ENCODE peak calls at places on chromosomes 7 and 10, in nine cellular contexts. One of them, this sample, is unnamed.

GRCh38 chr7:137935849-137936508 is 65.9 kb downstream of the CREB3L2 start:
- DNase-seq in GM12892: no peak
- DNase-seq in body of pancreas: no peak
- DNase-seq in tibial nerve: peak; percentile 48
- DNase-seq in heart left ventricle: no peak
- DNase-seq in transverse colon: peak; percentile 45
- DNase-seq in A549: no peak
- DNase-seq in HCT116: no peak
- DNase-seq in adrenal gland: no peak
- DNase-seq in this sample: no peak

GRCh38 chr7:137820156-137820555 is 26.6 kb downstream of the DGKI start:
- DNase-seq in tibial nerve: no peak
- DNase-seq in A549: no peak
- DNase-seq in transverse colon: no peak
- DNase-seq in body of pancreas: no peak
- DNase-seq in adrenal gland: no peak
- DNase-seq in HCT116: no peak
- DNase-seq in GM12892: no peak
- DNase-seq in heart left ventricle: no peak
- DNase-seq in this sample: no peak

GRCh38 chr7:100799037-100799896 is 28.1 kb downstream of the EPHB4 start:
- DNase-seq in transverse colon: peak; percentile 73
- DNase-seq in A549: peak; percentile 81
- DNase-seq in HCT116: no peak
- DNase-seq in heart left ventricle: no peak
- DNase-seq in tibial nerve: peak; percentile 59
- DNase-seq in body of pancreas: peak; percentile 79
- DNase-seq in adrenal gland: peak; percentile 75
- DNase-seq in GM12892: no peak
- DNase-seq in this sample: peak; percentile 47

GRCh38 chr7:55458351-55458750 is 93.2 kb downstream of the LANCL2 start:
- DNase-seq in heart left ventricle: no peak
- DNase-seq in GM12892: no peak
- DNase-seq in A549: no peak
- DNase-seq in tibial nerve: no peak
- DNase-seq in adrenal gland: no peak
- DNase-seq in HCT116: no peak
- DNase-seq in transverse colon: no peak
- DNase-seq in body of pancreas: no peak
- DNase-seq in this sample: no peak

GRCh38 chr7:514651-515598 is 4.7 kb downstream of the PDGFA start:
- DNase-seq in A549: no peak
- DNase-seq in heart left ventricle: no peak
- DNase-seq in tibial nerve: no peak
- DNase-seq in adrenal gland: no peak
- DNase-seq in body of pancreas: peak; percentile 71
- DNase-seq in GM12892: no peak
- DNase-seq in transverse colon: peak; percentile 78
- DNase-seq in HCT116: no peak
- DNase-seq in this sample: peak; percentile 97

GRCh38 chr7:135991322-135991721 is 14.2 kb upstream of the MTPN start:
- DNase-seq in adrenal gland: no peak
- DNase-seq in tibial nerve: no peak
- DNase-seq in body of pancreas: no peak
- DNase-seq in A549: no peak
- DNase-seq in GM12892: no peak
- DNase-seq in transverse colon: no peak
- DNase-seq in heart left ventricle: no peak
- DNase-seq in HCT116: no peak
- DNase-seq in this sample: no peak

GRCh38 chr7:24455813-24456525 is 117.3 kb upstream of the PALS2 start:
- DNase-seq in heart left ventricle: no peak
- DNase-seq in body of pancreas: no peak
- DNase-seq in tibial nerve: no peak
- DNase-seq in A549: no peak
- DNase-seq in GM12892: no peak
- DNase-seq in HCT116: no peak
- DNase-seq in adrenal gland: no peak
- DNase-seq in transverse colon: no peak
- DNase-seq in this sample: no peak

GRCh38 chr7:113128028-113128427 is 9.7 kb upstream of the SMIM30 start:
- DNase-seq in transverse colon: no peak
- DNase-seq in body of pancreas: no peak
- DNase-seq in GM12892: no peak
- DNase-seq in tibial nerve: no peak
- DNase-seq in heart left ventricle: no peak
- DNase-seq in adrenal gland: no peak
- DNase-seq in A549: no peak
- DNase-seq in HCT116: no peak
- DNase-seq in this sample: no peak

GRCh38 chr10:74047871-74048270 is 50.0 kb downstream of the VCL start:
- DNase-seq in adrenal gland: no peak
- DNase-seq in A549: no peak
- DNase-seq in tibial nerve: no peak
- DNase-seq in HCT116: no peak
- DNase-seq in GM12892: no peak
- DNase-seq in body of pancreas: peak; percentile 12
- DNase-seq in heart left ventricle: no peak
- DNase-seq in transverse colon: no peak
- DNase-seq in this sample: no peak

GRCh38 chr7:9822458-9823290 is 1151.0 kb upstream of the PHF14 start:
- DNase-seq in tibial nerve: no peak
- DNase-seq in body of pancreas: no peak
- DNase-seq in GM12892: no peak
- DNase-seq in HCT116: no peak
- DNase-seq in A549: no peak
- DNase-seq in heart left ventricle: peak; percentile 47
- DNase-seq in transverse colon: no peak
- DNase-seq in adrenal gland: no peak
- DNase-seq in this sample: no peak

GRCh38 chr10:23364378-23364777 is 19.8 kb upstream of the C10orf67 start:
- DNase-seq in transverse colon: no peak
- DNase-seq in A549: no peak
- DNase-seq in body of pancreas: no peak
- DNase-seq in adrenal gland: no peak
- DNase-seq in HCT116: no peak
- DNase-seq in GM12892: no peak
- DNase-seq in heart left ventricle: no peak
- DNase-seq in tibial nerve: no peak
- DNase-seq in this sample: no peak

GRCh38 chr7:150944066-150945042 is 33.8 kb downstream of the KCNH2 start:
- DNase-seq in A549: no peak
- DNase-seq in adrenal gland: no peak
- DNase-seq in transverse colon: no peak
- DNase-seq in heart left ventricle: no peak
- DNase-seq in GM12892: no peak
- DNase-seq in HCT116: no peak
- DNase-seq in body of pancreas: no peak
- DNase-seq in tibial nerve: no peak
- DNase-seq in this sample: no peak
- TF ChIP-seq POLR2A in A549: no peak
- TF ChIP-seq POLR2A in adrenal gland: no peak
- TF ChIP-seq POLR2A in transverse colon: no peak
- TF ChIP-seq POLR2A in heart left ventricle: no peak
- TF ChIP-seq POLR2A in GM12892: no peak
- TF ChIP-seq POLR2A in HCT116: no peak
- TF ChIP-seq POLR2A in body of pancreas: no peak
- TF ChIP-seq POLR2A in tibial nerve: no peak
- TF ChIP-seq POLR2A in this sample: no peak

GRCh38 chr7:14341200-14341599 is 351.7 kb upstream of the ETV1 start:
- DNase-seq in heart left ventricle: no peak
- DNase-seq in tibial nerve: no peak
- DNase-seq in HCT116: no peak
- DNase-seq in body of pancreas: no peak
- DNase-seq in transverse colon: no peak
- DNase-seq in GM12892: no peak
- DNase-seq in adrenal gland: no peak
- DNase-seq in A549: no peak
- DNase-seq in this sample: no peak

GRCh38 chr7:14336256-14336655 is 346.8 kb upstream of the ETV1 start:
- DNase-seq in body of pancreas: no peak
- DNase-seq in heart left ventricle: no peak
- DNase-seq in GM12892: no peak
- DNase-seq in tibial nerve: no peak
- DNase-seq in HCT116: no peak
- DNase-seq in adrenal gland: no peak
- DNase-seq in A549: no peak
- DNase-seq in transverse colon: no peak
- DNase-seq in this sample: no peak

DNA sequence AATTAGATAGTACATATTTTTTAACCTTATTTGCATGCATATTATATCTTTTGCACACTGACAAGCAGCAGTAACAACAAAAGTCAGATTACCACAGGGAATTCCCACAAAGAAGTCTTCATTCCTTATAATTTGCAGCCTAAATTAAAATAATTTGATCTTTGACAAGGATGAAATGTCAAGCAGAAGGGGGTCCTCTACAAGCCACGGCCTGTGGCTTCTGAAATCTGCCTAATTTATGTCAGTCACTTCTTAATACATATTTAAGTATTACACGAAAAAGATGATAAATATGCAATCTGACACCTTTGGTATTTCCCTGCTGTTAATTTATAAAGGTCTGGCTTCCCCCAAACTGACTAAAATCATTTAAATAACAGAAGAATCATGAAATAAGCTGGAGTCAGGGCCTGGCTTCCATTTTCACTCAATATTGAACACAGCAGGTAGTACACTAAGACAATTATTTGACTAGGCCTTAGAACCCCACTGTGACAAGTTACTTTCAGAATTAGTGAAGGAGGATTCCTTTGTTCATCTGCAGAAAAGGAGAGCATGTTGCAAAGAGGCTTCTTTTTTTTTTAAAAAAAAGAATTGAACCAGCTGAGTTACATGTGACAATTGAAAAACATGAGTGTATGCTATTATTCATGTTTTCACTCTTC is 351.1 kb upstream of the ETV1 start:
- DNase-seq in adrenal gland: no peak
- DNase-seq in A549: no peak
- DNase-seq in GM12892: no peak
- DNase-seq in HCT116: no peak
- DNase-seq in heart left ventricle: no peak
- DNase-seq in tibial nerve: no peak
- DNase-seq in transverse colon: no peak
- DNase-seq in body of pancreas: no peak
- DNase-seq in this sample: no peak
- TF ChIP-seq POLR2A in adrenal gland: no peak
- TF ChIP-seq POLR2A in A549: no peak
- TF ChIP-seq POLR2A in GM12892: no peak
- TF ChIP-seq POLR2A in HCT116: no peak
- TF ChIP-seq POLR2A in heart left ventricle: no peak
- TF ChIP-seq POLR2A in tibial nerve: no peak
- TF ChIP-seq POLR2A in transverse colon: no peak
- TF ChIP-seq POLR2A in body of pancreas: no peak
- TF ChIP-seq POLR2A in this sample: no peak

GRCh38 chr10:17125316-17125715 is 4.3 kb downstream of the CUBN start:
- DNase-seq in GM12892: no peak
- DNase-seq in heart left ventricle: no peak
- DNase-seq in body of pancreas: no peak
- DNase-seq in HCT116: no peak
- DNase-seq in adrenal gland: no peak
- DNase-seq in tibial nerve: no peak
- DNase-seq in transverse colon: no peak
- DNase-seq in A549: no peak
- DNase-seq in this sample: no peak
- TF ChIP-seq POLR2A in GM12892: no peak
- TF ChIP-seq POLR2A in heart left ventricle: no peak
- TF ChIP-seq POLR2A in body of pancreas: no peak
- TF ChIP-seq POLR2A in HCT116: no peak
- TF ChIP-seq POLR2A in adrenal gland: no peak
- TF ChIP-seq POLR2A in tibial nerve: no peak
- TF ChIP-seq POLR2A in transverse colon: no peak
- TF ChIP-seq POLR2A in A549: no peak
- TF ChIP-seq POLR2A in this sample: no peak

DNA sequence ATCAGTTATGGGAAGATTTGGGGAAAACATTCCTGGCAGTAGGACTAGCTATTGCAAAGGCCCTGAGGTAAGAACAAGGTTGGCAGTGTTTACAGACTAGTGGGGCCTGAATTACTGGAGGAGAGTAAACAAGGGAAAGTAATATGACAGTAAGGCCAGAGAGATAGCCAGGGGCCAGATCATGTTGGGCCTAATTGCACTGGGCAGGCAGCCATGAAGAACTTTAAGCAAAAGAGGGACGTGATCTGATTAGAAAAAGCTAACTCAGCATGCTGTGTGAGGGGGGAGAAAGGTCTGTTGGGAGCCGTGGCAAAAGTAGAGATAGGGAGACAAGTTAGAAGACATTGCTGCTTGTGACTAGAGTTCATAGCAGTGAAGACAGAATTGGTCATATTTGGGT is 9.2 kb downstream of the NUP42 start:
- DNase-seq in adrenal gland: no peak
- DNase-seq in body of pancreas: no peak
- DNase-seq in GM12892: no peak
- DNase-seq in A549: no peak
- DNase-seq in transverse colon: no peak
- DNase-seq in tibial nerve: no peak
- DNase-seq in HCT116: no peak
- DNase-seq in heart left ventricle: no peak
- DNase-seq in this sample: no peak
- TF ChIP-seq POLR2A in adrenal gland: no peak
- TF ChIP-seq POLR2A in body of pancreas: no peak
- TF ChIP-seq POLR2A in GM12892: no peak
- TF ChIP-seq POLR2A in A549: no peak
- TF ChIP-seq POLR2A in transverse colon: no peak
- TF ChIP-seq POLR2A in tibial nerve: no peak
- TF ChIP-seq POLR2A in HCT116: no peak
- TF ChIP-seq POLR2A in heart left ventricle: no peak
- TF ChIP-seq POLR2A in this sample: no peak

DNA sequence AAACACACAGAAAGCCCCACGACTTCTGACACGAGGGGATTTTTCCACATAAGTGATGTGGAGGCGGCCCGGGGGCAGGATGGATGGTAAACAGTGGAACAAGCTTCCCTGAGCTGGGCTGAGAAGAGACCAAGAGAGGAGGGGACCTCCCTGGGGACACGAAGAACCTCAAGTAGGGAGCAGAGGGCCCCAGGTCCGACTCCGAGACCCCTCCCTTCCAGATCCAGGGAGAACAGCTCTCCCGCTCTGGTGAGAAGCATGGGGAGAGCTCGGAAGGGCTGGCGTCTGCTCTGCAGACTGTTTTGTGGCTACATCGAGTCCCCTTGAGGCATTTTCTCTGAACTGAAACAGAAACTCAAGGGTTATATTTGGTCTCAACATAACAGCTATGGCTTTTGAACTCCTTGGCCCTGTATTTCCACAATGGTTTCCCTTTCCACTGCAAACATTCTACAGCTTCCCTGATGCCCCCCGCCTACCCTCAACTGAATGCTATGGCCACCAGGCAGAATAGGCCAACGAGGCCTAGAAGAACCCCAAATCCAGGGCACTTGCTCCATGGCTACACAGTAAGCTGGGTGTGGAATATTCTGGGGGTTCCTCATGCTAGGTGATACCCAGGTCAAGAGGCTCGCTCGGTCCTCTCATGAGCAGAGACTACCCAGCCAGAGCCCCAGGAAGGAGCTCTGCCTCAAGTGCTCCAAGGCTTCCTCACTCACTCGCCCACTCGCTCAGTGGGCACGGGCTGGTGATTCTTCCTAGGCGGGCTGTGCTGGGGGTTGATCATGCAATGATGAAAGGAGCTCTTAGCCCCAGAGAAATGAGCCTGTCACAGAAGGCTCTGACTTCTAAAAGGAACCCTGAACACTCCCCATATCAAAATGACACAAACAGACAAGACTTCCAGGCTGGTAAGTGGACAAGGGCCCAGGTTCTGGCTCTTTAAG is 47.5 kb downstream of the FAM53B start:
- DNase-seq in body of pancreas: no peak
- DNase-seq in HCT116: no peak
- DNase-seq in tibial nerve: no peak
- DNase-seq in heart left ventricle: no peak
- DNase-seq in adrenal gland: no peak
- DNase-seq in A549: no peak
- DNase-seq in transverse colon: no peak
- DNase-seq in GM12892: peak; percentile 56
- DNase-seq in this sample: no peak
- TF ChIP-seq POLR2A in body of pancreas: no peak
- TF ChIP-seq POLR2A in HCT116: no peak
- TF ChIP-seq POLR2A in tibial nerve: no peak
- TF ChIP-seq POLR2A in heart left ventricle: no peak
- TF ChIP-seq POLR2A in adrenal gland: no peak
- TF ChIP-seq POLR2A in A549: no peak
- TF ChIP-seq POLR2A in transverse colon: no peak
- TF ChIP-seq POLR2A in GM12892: peak; percentile 88
- TF ChIP-seq POLR2A in this sample: no peak